ENCODE peak calls at places on chromosomes 1 and 21, in five cellular contexts. I, T, W, F and Y are unnamed samples.
A peak's percentile ranks its signal among the peaks of the same experiment; 100 is the strongest.

GRCh38 chr1:40755052-40755451 is 28.5 kb upstream of the KCNQ4 start:
- DNase-seq in W (no peak), F (no peak), T (no peak), I (peak; percentile 22), Y (peak; percentile 24)

GRCh38 chr1:179079113-179079761 is 2.6 kb upstream of the TOR3A start:
- DNase-seq in F (peak; percentile 81), T (peak; percentile 69), I (peak; percentile 85), W (peak; percentile 90), Y (peak; percentile 91)

GRCh38 chr1:197399691-197400521 is 131.9 kb downstream of the CRB1 start:
- DNase-seq in T (peak; percentile 60), I (peak; percentile 68), F (peak; percentile 51), W (peak; percentile 62), Y (peak; percentile 58)

GRCh38 chr1:186967659-186968394 is 139.1 kb downstream of the PLA2G4A start:
- DNase-seq in F (peak; percentile 54), W (peak; percentile 74), T (no peak), I (peak; percentile 45), Y (no peak)

GRCh38 chr1:166988976-166989515 is at the start of gene MAEL:
- DNase-seq in I (no peak), F (no peak), T (no peak), W (no peak), Y (no peak)

GRCh38 chr1:224175615-224176014 is 7.4 kb upstream of the DEGS1 start:
- DNase-seq in W (peak; percentile 62), F (peak; percentile 5), I (no peak), T (no peak), Y (peak; percentile 22)

GRCh38 chr21:43369124-43369523 is 57.8 kb downstream of the SIK1 start:
- DNase-seq in F (peak; percentile 46), T (no peak), W (peak; percentile 95), I (peak; percentile 90), Y (peak; percentile 51)

GRCh38 chr1:47795102-47795501 is 202.1 kb downstream of the TRABD2B start:
- DNase-seq in F (no peak), T (no peak), W (no peak), I (no peak), Y (no peak)

GRCh38 chr1:218377143-218377660 is 32.1 kb downstream of the TGFB2 start:
- DNase-seq in T (peak; percentile 88), F (peak; percentile 99), I (peak; percentile 97), W (peak; percentile 93), Y (peak; percentile 93)

GRCh38 chr1:29259802-29260441 is 23.6 kb downstream of the PTPRU start:
- DNase-seq in I (peak; percentile 62), W (peak; percentile 73), F (no peak), T (no peak), Y (no peak)

GRCh38 chr1:157490337-157491165 is 61.8 kb downstream of the FCRL5 start:
- DNase-seq in I (peak; percentile 63), T (peak; percentile 58), W (peak; percentile 70), F (peak; percentile 26), Y (peak; percentile 71)

GRCh38 chr1:161374373-161374772 is 6.7 kb upstream of the CFAP126 start:
- DNase-seq in I (peak; percentile 28), T (peak; percentile 49), F (no peak), W (peak; percentile 38), Y (no peak)

GRCh38 chr1:40820251-40820797 is 36.7 kb downstream of the KCNQ4 start:
- DNase-seq in W (no peak), I (no peak), F (no peak), T (no peak), Y (peak; percentile 19)

GRCh38 chr1:16173447-16174260 is 17.8 kb upstream of the EPHA2 start:
- DNase-seq in I (peak; percentile 76), F (peak; percentile 50), W (peak; percentile 82), T (peak; percentile 60), Y (peak; percentile 81)

GRCh38 chr21:32350211-32350980 is 42.4 kb downstream of the URB1 start:
- DNase-seq in T (no peak), F (no peak), I (no peak), W (no peak), Y (no peak)

GRCh38 chr1:236862615-236863211 is 67.6 kb downstream of the MTR start:
- DNase-seq in T (no peak), F (no peak), I (no peak), W (peak; percentile 53), Y (peak; percentile 45)

GRCh38 chr1:202306535-202307345 is 35.0 kb downstream of the UBE2T start:
- DNase-seq in W (no peak), I (no peak), T (no peak), F (no peak), Y (no peak)

GRCh38 chr1:65190229-65190628 is 42.2 kb downstream of the AK4 start:
- DNase-seq in W (no peak), F (no peak), I (no peak), T (no peak), Y (no peak)

GRCh38 chr21:41222247-41223068 is 54.5 kb downstream of the BACE2 start:
- DNase-seq in T (no peak), I (no peak), W (peak; percentile 5), F (no peak), Y (no peak)

GRCh38 chr21:45477176-45478114 is 64.8 kb downstream of the SLC19A1 start:
- DNase-seq in F (no peak), T (no peak), I (no peak), W (no peak), Y (no peak)

GRCh38 chr1:77925966-77926365 is 37.5 kb downstream of the NEXN start:
- DNase-seq in F (no peak), W (peak; percentile 52), I (no peak), T (no peak), Y (no peak)

GRCh38 chr1:236156512-236157208 is 14.3 kb downstream of the GPR137B start:
- DNase-seq in T (no peak), I (no peak), W (no peak), F (no peak), Y (no peak)

GRCh38 chr1:155499263-155499662 is 63.3 kb downstream of the ASH1L start:
- DNase-seq in T (no peak), I (peak; percentile 25), F (peak; percentile 43), W (peak; percentile 70), Y (peak; percentile 52)

GRCh38 chr1:230868736-230869385 is 540 bp upstream of the C1orf198 start:
- DNase-seq in F (no peak), T (peak; percentile 45), W (peak; percentile 68), I (peak; percentile 63), Y (peak; percentile 68)

GRCh38 chr1:117128323-117129079 is 7.0 kb upstream of the TRIM45 start:
- DNase-seq in W (peak; percentile 65), T (peak; percentile 68), F (peak; percentile 69), I (peak; percentile 54), Y (peak; percentile 87)

GRCh38 chr1:39063775-39064174 is 37.6 kb downstream of the NDUFS5 start:
- DNase-seq in I (no peak), T (peak; percentile 46), F (no peak), W (no peak), Y (no peak)

GRCh38 chr1:115062542-115063004 is 26.7 kb downstream of the TSPAN2 start:
- DNase-seq in W (peak; percentile 22), T (peak; percentile 68), F (no peak), I (no peak), Y (no peak)

DNA sequence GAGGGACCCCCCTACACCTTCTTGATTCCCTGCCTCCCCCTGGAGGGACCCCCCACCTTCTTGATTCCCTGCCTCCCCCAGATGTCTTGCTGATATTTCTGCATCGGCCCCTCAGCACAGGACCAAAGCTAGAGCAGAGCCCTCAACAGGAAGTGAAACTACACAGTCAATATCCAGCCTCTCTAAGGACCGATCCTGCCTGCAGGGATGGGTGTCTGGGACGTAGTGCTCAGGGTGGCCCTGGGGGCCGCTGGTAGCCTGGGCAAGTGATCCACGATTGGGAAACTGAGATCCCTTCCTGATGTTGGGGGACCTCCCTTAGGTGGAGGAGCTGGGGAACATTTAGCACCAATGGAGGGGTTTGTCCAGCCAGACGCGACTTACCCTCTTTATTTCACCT is 3.9 kb upstream of the LEFTY2 start:
- DNase-seq in I (no peak), T (no peak), W (no peak), F (no peak), Y (no peak)
- H3K9ac ChIP-seq in I (no peak overlapping the region), T (no peak overlapping the region), W (no peak overlapping the region), F (no peak overlapping the region), Y (no peak overlapping the region)

DNA sequence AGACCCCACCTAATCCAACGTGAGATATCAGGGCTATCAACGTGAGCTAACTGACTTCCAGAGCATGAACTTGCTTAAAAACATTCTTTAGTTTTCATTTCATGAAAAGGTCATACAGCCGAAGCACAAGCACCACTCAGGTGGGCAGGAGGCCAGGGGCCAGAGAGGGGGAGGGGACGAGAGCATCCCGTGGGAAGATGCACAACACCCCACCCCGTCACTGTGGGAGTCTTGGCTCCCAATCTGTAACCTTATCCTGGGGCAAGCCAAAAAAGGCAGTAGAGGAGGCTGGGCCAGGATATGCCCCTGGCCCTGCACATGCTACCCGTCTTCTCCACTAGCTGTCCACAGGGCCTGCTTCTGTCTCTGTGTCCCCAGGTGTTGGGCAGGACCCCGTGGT is 31.4 kb downstream of the SSBP3 start:
- DNase-seq in T (no peak), W (no peak), I (no peak), F (no peak), Y (no peak)
- H3K4me1 ChIP-seq in T (no peaks in the 10 kb centered on the region), W (peaks cover 7% of the 10 kb centered on the region), I (peaks cover 34% of the 10 kb centered on the region), F (peaks cover 19% of the 10 kb centered on the region), Y (peaks cover 3% of the 10 kb centered on the region)

GRCh38 chr21:9753943-9754342 is 767.4 kb upstream of the TPTE start:
- DNase-seq in W (no peak), T (no peak), F (no peak), I (no peak), Y (no peak)

GRCh38 chr21:9755611-9756010 is 765.8 kb upstream of the TPTE start:
- DNase-seq in F (no peak), I (no peak), W (no peak), T (no peak), Y (no peak)

GRCh38 chr21:9750341-9751086 is 770.9 kb upstream of the TPTE start:
- DNase-seq in F (no peak), I (no peak), W (no peak), T (no peak), Y (no peak)
- H3K9me3 ChIP-seq in F (peaks cover 38% of the 10 kb centered on the region), I (peaks cover 18% of the 10 kb centered on the region), W (peaks cover 5% of the 10 kb centered on the region), T (peaks cover 21% of the 10 kb centered on the region), Y (no peaks in the 10 kb centered on the region)

GRCh38 chr21:25845729-25846256 is 111.0 kb downstream of the GABPA start:
- DNase-seq in T (no peak), I (peak; percentile 15), W (peak; percentile 29), F (peak; percentile 14), Y (peak; percentile 60)
- H3K9ac ChIP-seq in T (no peak overlapping the region), I (peak overlapping the region; percentile 1), W (no peak overlapping the region), F (no peak overlapping the region), Y (no peak overlapping the region)

GRCh38 chr1:209641216-209642181 is 10.7 kb downstream of the LAMB3 start:
- DNase-seq in F (no peak), W (no peak), T (peak; percentile 60), I (peak; percentile 73), Y (no peak)

GRCh38 chr1:209646558-209646957 is 5.7 kb downstream of the LAMB3 start:
- DNase-seq in W (peak; percentile 49), F (peak; percentile 63), I (peak; percentile 72), T (no peak), Y (no peak)

GRCh38 chr1:209642817-209643216 is 9.4 kb downstream of the LAMB3 start:
- DNase-seq in I (no peak), T (no peak), W (no peak), F (no peak), Y (no peak)

GRCh38 chr1:209645574-209646452 is 6.4 kb downstream of the LAMB3 start:
- DNase-seq in W (no peak), F (no peak), T (no peak), I (peak; percentile 50), Y (no peak)

GRCh38 chr1:209643295-209644020 is 8.8 kb downstream of the LAMB3 start:
- DNase-seq in I (no peak), F (no peak), W (no peak), T (peak; percentile 44), Y (no peak)
- H3K4me1 ChIP-seq in I (peaks cover 21% of the 10 kb centered on the region), F (peaks cover 24% of the 10 kb centered on the region), W (peaks cover 8% of the 10 kb centered on the region), T (peaks cover 8% of the 10 kb centered on the region), Y (peaks cover 63% of the 10 kb centered on the region)